ENCODE peak calls at places on chromosomes 3 and 15, in four cellular contexts. X is SK-N-SH, Q is HepG2, T is K562. B is an unnamed sample.

GRCh38 chr3:108552267-108553159 is 36.7 kb downstream of the CIP2A start:
- DNase-seq in X (peak; percentile 11), Q (peak; percentile 35), T (no peak), B (no peak)

GRCh38 chr3:50050361-50050760 is 38.4 kb upstream of the RBM5 start:
- DNase-seq in X (no peak), Q (peak; percentile 34), T (no peak), B (no peak)

GRCh38 chr3:123872621-123873020 is 11.5 kb downstream of the MYLK start:
- DNase-seq in X (no peak), Q (no peak), T (no peak), B (no peak)

GRCh38 chr15:47565986-47566385 is 151.3 kb upstream of the SEMA6D start:
- DNase-seq in X (no peak), Q (no peak), T (no peak), B (no peak)

GRCh38 chr3:112579697-112580096 is 17.9 kb downstream of the SLC35A5 start:
- DNase-seq in X (no peak), Q (no peak), T (no peak), B (no peak)

GRCh38 chr3:113552851-113553250 is 20.5 kb downstream of the SIDT1 start:
- DNase-seq in X (no peak), Q (no peak), T (no peak), B (no peak)

GRCh38 chr3:6524479-6524878 is 336.4 kb upstream of the GRM7 start:
- DNase-seq in X (no peak), Q (no peak), T (no peak), B (no peak)

GRCh38 chr15:74528876-74529275 is 12.1 kb upstream of the ARID3B start:
- DNase-seq in X (no peak), Q (no peak), T (no peak), B (no peak)

GRCh38 chr15:83413054-83413719 is 34.0 kb upstream of the SH3GL3 start:
- DNase-seq in X (no peak), Q (no peak), T (no peak), B (peak; percentile 20)

GRCh38 chr3:126153695-126154360 is 26.6 kb downstream of the ALDH1L1 start:
- DNase-seq in X (no peak), Q (no peak), T (no peak), B (no peak)

GRCh38 chr15:60009581-60010379 is 5.7 kb downstream of the FOXB1 start:
- DNase-seq in X (no peak), Q (no peak), T (no peak), B (no peak)

GRCh38 chr15:38868326-38869114 is 303.9 kb upstream of the RASGRP1 start:
- DNase-seq in X (no peak), Q (peak; percentile 11), T (no peak), B (no peak)

GRCh38 chr3:131738095-131738494 is 235.3 kb upstream of the MRPL3 start:
- DNase-seq in X (peak; percentile 68), Q (no peak), T (no peak), B (no peak)

GRCh38 chr3:13008114-13008995 is 64.9 kb downstream of the IQSEC1 start:
- DNase-seq in X (no peak), Q (no peak), T (no peak), B (no peak)

GRCh38 chr3:72343078-72343477 is 505.2 kb downstream of the SHQ1 start:
- DNase-seq in X (no peak), Q (no peak), T (no peak), B (no peak)

GRCh38 chr3:183533410-183534132 is 21.9 kb downstream of the KLHL6 start:
- DNase-seq in X (no peak), Q (no peak), T (no peak), B (no peak)

GRCh38 chr3:151903501-151903991 is 30.1 kb downstream of the SUCNR1 start:
- DNase-seq in X (no peak), Q (no peak), T (no peak), B (no peak)

GRCh38 chr3:184233127-184233843 is 3.9 kb downstream of the VWA5B2 start:
- DNase-seq in X (no peak), Q (no peak), T (no peak), B (no peak)

GRCh38 chr3:58627580-58627894 is 39.0 kb downstream of the FAM3D start:
- DNase-seq in X (peak; percentile 53), Q (no peak), T (no peak), B (no peak)

GRCh38 chr3:71744738-71745137 is 8.9 kb upstream of the GPR27 start:
- DNase-seq in X (no peak), Q (no peak), T (no peak), B (no peak)

GRCh38 chr15:38885477-38885952 is 320.9 kb upstream of the RASGRP1 start:
- DNase-seq in X (no peak), Q (no peak), T (no peak), B (no peak)

GRCh38 chr3:127867986-127868385 is 45.7 kb upstream of the MGLL start:
- DNase-seq in X (no peak), Q (no peak), T (no peak), B (no peak)

GRCh38 chr3:31185004-31185357 is 290.5 kb upstream of the GADL1 start:
- DNase-seq in X (no peak), Q (no peak), T (no peak), B (no peak)

GRCh38 chr3:23203651-23204111 is 554 bp downstream of the UBE2E2 start:
- DNase-seq in X (peak; percentile 54), Q (no peak), T (no peak), B (no peak)

DNA sequence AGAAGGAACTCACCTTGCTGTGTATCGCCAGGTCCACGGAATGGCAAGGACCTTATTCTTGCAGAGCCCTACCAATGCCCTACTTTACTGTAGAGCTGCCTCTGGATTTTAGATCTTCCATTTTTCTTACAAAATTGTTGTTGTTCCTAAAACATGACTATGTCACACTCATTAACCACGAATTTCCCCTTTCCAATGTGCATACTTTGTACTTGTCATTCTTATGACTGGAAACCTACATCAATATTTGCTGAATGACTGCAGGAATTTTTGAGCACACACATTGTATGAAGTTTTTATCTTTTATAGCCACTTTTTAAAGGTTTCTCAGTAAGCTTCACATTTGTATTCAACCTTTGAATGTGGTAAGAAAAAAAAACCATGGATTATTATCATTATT is 35.9 kb upstream of the CMSS1 start:
- DNase-seq in X (no peak), Q (no peak), T (no peak), B (no peak)
- TF ChIP-seq FOXM1 in X (no peak), Q (no peak), T (no peak), B (no peak)

DNA sequence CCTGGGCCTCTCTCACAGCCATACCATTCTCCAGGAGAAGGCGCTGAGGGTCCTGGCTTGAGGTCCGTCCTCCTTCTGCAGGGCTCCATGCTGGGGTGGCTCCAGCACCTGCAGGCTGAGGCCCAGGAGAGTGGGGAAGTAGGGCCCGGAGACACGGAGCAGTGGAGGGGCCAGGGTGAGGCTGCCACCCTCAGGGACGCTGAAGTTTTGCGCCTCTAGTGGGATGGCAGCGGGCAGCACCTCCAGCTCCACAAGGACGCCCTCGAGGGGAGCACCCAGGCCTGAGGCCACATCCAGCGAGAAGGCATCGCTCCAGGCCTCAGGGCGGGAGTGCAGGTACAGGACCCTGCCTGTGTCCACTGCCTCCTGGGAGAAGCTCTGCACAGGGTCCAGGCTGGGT is 27.5 kb downstream of the CSPG4 start:
- DNase-seq in X (no peak), Q (no peak), T (no peak), B (no peak)
- TF ChIP-seq RAD21 in X (no peak), Q (no peak), T (no peak), B (no peak)

GRCh38 chr15:91021516-91022074 is 799 bp downstream of the VPS33B start:
- DNase-seq in X (peak; percentile 61), Q (peak; percentile 5), T (no peak), B (no peak)
- TF ChIP-seq FOXM1 in X (no peak), Q (no peak), T (no peak), B (no peak)

GRCh38 chr3:24578324-24578723 is 83.7 kb upstream of the THRB start:
- DNase-seq in X (no peak), Q (no peak), T (no peak), B (no peak)

GRCh38 chr3:24583004-24583403 is 88.4 kb upstream of the THRB start:
- DNase-seq in X (no peak), Q (peak; percentile 30), T (no peak), B (no peak)

GRCh38 chr3:24573576-24573975 is 78.9 kb upstream of the THRB start:
- DNase-seq in X (no peak), Q (no peak), T (no peak), B (no peak)

DNA sequence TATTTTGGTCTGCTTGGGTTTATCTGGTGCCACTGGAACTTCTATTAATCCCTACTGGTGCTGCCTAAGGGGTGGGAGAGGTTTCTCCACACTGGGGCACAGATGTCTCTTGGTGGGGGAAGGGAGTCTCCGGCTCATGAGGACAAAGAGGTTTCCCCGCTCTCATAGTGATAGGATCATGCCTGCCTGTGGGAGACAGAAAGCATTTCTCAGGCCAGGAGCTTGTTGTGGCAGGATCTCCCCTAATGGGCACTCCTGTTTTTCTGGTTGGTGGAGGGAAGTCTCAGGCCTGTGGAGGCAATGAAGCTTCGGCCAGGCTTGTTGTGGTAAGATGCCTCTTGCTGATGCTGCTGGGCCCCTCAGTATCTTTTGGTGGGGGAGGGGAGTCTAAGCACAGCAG is 84.4 kb upstream of the THRB start:
- DNase-seq in X (peak; percentile 2), Q (no peak), T (no peak), B (no peak)
- TF ChIP-seq RAD21 in X (no peak), Q (no peak), T (no peak), B (no peak)

DNA sequence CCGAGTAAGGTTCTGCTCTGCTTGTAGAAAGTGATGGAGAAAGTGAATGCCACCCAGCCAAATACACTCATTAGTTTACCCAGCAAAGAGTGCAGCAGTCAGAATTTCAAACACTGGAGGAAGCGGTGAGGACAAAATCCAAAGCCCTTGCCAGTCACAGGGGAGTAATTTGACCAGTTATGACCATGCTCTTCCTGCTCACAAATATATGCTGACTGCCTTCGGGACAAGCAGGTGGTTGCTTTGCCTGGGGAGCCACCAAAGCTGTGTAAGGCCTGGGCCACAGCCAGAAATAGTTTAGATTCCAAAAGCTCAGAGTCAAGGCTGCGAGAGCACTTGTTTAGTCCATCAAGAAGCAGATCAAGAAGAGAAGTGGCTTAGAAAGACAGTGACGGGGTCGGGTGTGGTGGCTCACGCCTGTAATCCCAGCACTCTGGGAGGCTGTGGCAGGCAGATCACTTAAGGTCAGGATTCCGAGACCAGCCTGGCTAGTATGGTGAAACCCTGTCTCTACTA is 51.0 kb upstream of the ATP13A3 start:
- DNase-seq in X (no peak), Q (peak; percentile 67), T (no peak), B (no peak)
- TF ChIP-seq FOXM1 in X (no peak), Q (no peak), T (no peak), B (no peak)